ENCODE peak calls at places on chromosomes 16 and 17, in four cellular contexts. X, S, Z and W are unnamed samples.

GRCh38 chr16:4142268-4142667 is 26.0 kb upstream of the ADCY9 start:
- DNase-seq in S (no peak), Z (no peak), X (no peak), W (no peak)

GRCh38 chr16:20744922-20745440 is 3.4 kb upstream of the THUMPD1 start:
- DNase-seq in X (no peak), Z (no peak), S (no peak), W (peak)

GRCh38 chr17:40319651-40320550 is 10.9 kb downstream of the RARA start:
- DNase-seq in S (no peak), Z (no peak), X (no peak), W (no peak)

GRCh38 chr17:19915579-19915978 is 47.8 kb upstream of the ULK2 start:
- DNase-seq in X (no peak), Z (no peak), S (no peak), W (no peak)

GRCh38 chr16:11133344-11133921 is 122.6 kb downstream of the SOCS1 start:
- DNase-seq in Z (peak), X (peak), S (no peak), W (peak)

GRCh38 chr16:15434425-15435215 is at the start of gene BMERB1:
- DNase-seq in S (peak), Z (peak), X (peak), W (peak)

GRCh38 chr17:48497103-48497502 is 33.7 kb downstream of the HOXB1 start:
- DNase-seq in Z (no peak), X (peak), S (no peak), W (no peak)

GRCh38 chr17:63950940-63951907 is 19.1 kb upstream of the CD79B start:
- DNase-seq in X (no peak), S (peak), Z (no peak), W (no peak)

GRCh38 chr17:47966079-47966519 is 4.8 kb upstream of the CDK5RAP3 start:
- DNase-seq in S (no peak), Z (no peak), X (no peak), W (no peak)

GRCh38 chr17:68519911-68520310 is 7.7 kb downstream of the PRKAR1A start:
- DNase-seq in Z (peak), S (peak), X (no peak), W (no peak)

GRCh38 chr16:81456523-81457325 is 12.1 kb downstream of the CMIP start:
- DNase-seq in X (no peak), Z (no peak), S (no peak), W (no peak)

GRCh38 chr17:81821603-81822311 is 11.3 kb downstream of the MCRIP1 start:
- DNase-seq in S (peak), Z (peak), X (peak), W (peak)

GRCh38 chr17:10013360-10014112 is 108.5 kb upstream of the RCVRN start:
- DNase-seq in S (no peak), X (no peak), Z (no peak), W (no peak)